ENCODE peak calls at places on chromosomes 12 and 14, in ten cellular contexts. One of them, this sample, is unnamed.
A peak's percentile ranks its signal among the peaks of the same experiment; 100 is the strongest.

GRCh38 chr14:32407170-32407569 is 78.1 kb downstream of the AKAP6 start:
- DNase-seq in HL-60: no peak
- DNase-seq in ACHN: no peak
- DNase-seq in cardiac fibroblast: peak; percentile 52
- DNase-seq in epithelial cell of esophagus: no peak
- DNase-seq in RWPE1: no peak
- DNase-seq in HEK293T: no peak
- DNase-seq in thoracic aorta: no peak
- DNase-seq in EL: no peak
- DNase-seq in bronchial epithelial cell: no peak
- DNase-seq in this sample: peak; percentile 24

GRCh38 chr14:64910847-64911495 is 3.3 kb upstream of the CHURC1 start:
- DNase-seq in HL-60: no peak
- DNase-seq in ACHN: peak; percentile 36
- DNase-seq in cardiac fibroblast: peak; percentile 60
- DNase-seq in epithelial cell of esophagus: peak; percentile 52
- DNase-seq in RWPE1: peak; percentile 26
- DNase-seq in HEK293T: peak; percentile 29
- DNase-seq in thoracic aorta: no peak
- DNase-seq in EL: peak; percentile 33
- DNase-seq in bronchial epithelial cell: peak; percentile 44
- DNase-seq in this sample: peak; percentile 67

GRCh38 chr14:34035177-34035933 is 84.5 kb upstream of the EGLN3 start:
- DNase-seq in HL-60: no peak
- DNase-seq in ACHN: no peak
- DNase-seq in cardiac fibroblast: peak; percentile 39
- DNase-seq in epithelial cell of esophagus: peak; percentile 96
- DNase-seq in RWPE1: peak; percentile 83
- DNase-seq in HEK293T: no peak
- DNase-seq in thoracic aorta: no peak
- DNase-seq in EL: no peak
- DNase-seq in bronchial epithelial cell: peak; percentile 99
- DNase-seq in this sample: no peak

GRCh38 chr14:104600805-104601204 is 3.8 kb downstream of the TMEM179 start:
- DNase-seq in HL-60: no peak
- DNase-seq in ACHN: no peak
- DNase-seq in cardiac fibroblast: no peak
- DNase-seq in epithelial cell of esophagus: no peak
- DNase-seq in RWPE1: no peak
- DNase-seq in HEK293T: no peak
- DNase-seq in thoracic aorta: no peak
- DNase-seq in EL: no peak
- DNase-seq in bronchial epithelial cell: no peak
- DNase-seq in this sample: no peak

GRCh38 chr14:80077262-80077661 is 134.0 kb downstream of the DIO2 start:
- DNase-seq in HL-60: no peak
- DNase-seq in ACHN: no peak
- DNase-seq in cardiac fibroblast: no peak
- DNase-seq in epithelial cell of esophagus: no peak
- DNase-seq in RWPE1: no peak
- DNase-seq in HEK293T: no peak
- DNase-seq in thoracic aorta: no peak
- DNase-seq in EL: peak; percentile 53
- DNase-seq in bronchial epithelial cell: no peak
- DNase-seq in this sample: no peak

GRCh38 chr14:29098625-29099024 is 332.0 kb downstream of the FOXG1 start:
- DNase-seq in HL-60: no peak
- DNase-seq in ACHN: no peak
- DNase-seq in cardiac fibroblast: no peak
- DNase-seq in epithelial cell of esophagus: no peak
- DNase-seq in RWPE1: no peak
- DNase-seq in HEK293T: no peak
- DNase-seq in thoracic aorta: no peak
- DNase-seq in EL: no peak
- DNase-seq in bronchial epithelial cell: no peak
- DNase-seq in this sample: no peak

GRCh38 chr14:59126714-59127436 is 61.6 kb upstream of the DAAM1 start:
- DNase-seq in HL-60: peak; percentile 22
- DNase-seq in ACHN: peak; percentile 57
- DNase-seq in cardiac fibroblast: peak; percentile 79
- DNase-seq in epithelial cell of esophagus: peak; percentile 66
- DNase-seq in RWPE1: peak; percentile 69
- DNase-seq in HEK293T: peak; percentile 65
- DNase-seq in thoracic aorta: no peak
- DNase-seq in EL: peak; percentile 61
- DNase-seq in bronchial epithelial cell: peak; percentile 63
- DNase-seq in this sample: peak; percentile 80

GRCh38 chr14:47365248-47365647 is 310.2 kb downstream of the MDGA2 start:
- DNase-seq in HL-60: no peak
- DNase-seq in ACHN: no peak
- DNase-seq in cardiac fibroblast: no peak
- DNase-seq in epithelial cell of esophagus: no peak
- DNase-seq in RWPE1: no peak
- DNase-seq in HEK293T: no peak
- DNase-seq in thoracic aorta: no peak
- DNase-seq in EL: no peak
- DNase-seq in bronchial epithelial cell: no peak
- DNase-seq in this sample: no peak

GRCh38 chr12:958449-959123 is 9.1 kb upstream of the RAD52 start:
- DNase-seq in HL-60: no peak
- DNase-seq in ACHN: no peak
- DNase-seq in cardiac fibroblast: peak; percentile 28
- DNase-seq in epithelial cell of esophagus: peak; percentile 24
- DNase-seq in RWPE1: no peak
- DNase-seq in HEK293T: no peak
- DNase-seq in thoracic aorta: no peak
- DNase-seq in EL: no peak
- DNase-seq in bronchial epithelial cell: peak; percentile 11
- DNase-seq in this sample: peak; percentile 58

GRCh38 chr14:21343035-21343794 is 40.6 kb downstream of the SUPT16H start:
- DNase-seq in HL-60: no peak
- DNase-seq in ACHN: no peak
- DNase-seq in cardiac fibroblast: no peak
- DNase-seq in epithelial cell of esophagus: no peak
- DNase-seq in RWPE1: no peak
- DNase-seq in HEK293T: no peak
- DNase-seq in thoracic aorta: no peak
- DNase-seq in EL: peak; percentile 18
- DNase-seq in bronchial epithelial cell: no peak
- DNase-seq in this sample: no peak

GRCh38 chr14:105139212-105139825 is 29.3 kb downstream of the JAG2 start:
- DNase-seq in HL-60: no peak
- DNase-seq in ACHN: no peak
- DNase-seq in cardiac fibroblast: no peak
- DNase-seq in epithelial cell of esophagus: no peak
- DNase-seq in RWPE1: no peak
- DNase-seq in HEK293T: no peak
- DNase-seq in thoracic aorta: no peak
- DNase-seq in EL: no peak
- DNase-seq in bronchial epithelial cell: no peak
- DNase-seq in this sample: no peak

GRCh38 chr14:69424139-69424923 is 25.8 kb downstream of the SLC39A9 start:
- DNase-seq in HL-60: no peak
- DNase-seq in ACHN: no peak
- DNase-seq in cardiac fibroblast: no peak
- DNase-seq in epithelial cell of esophagus: peak; percentile 9
- DNase-seq in RWPE1: no peak
- DNase-seq in HEK293T: no peak
- DNase-seq in thoracic aorta: no peak
- DNase-seq in EL: peak; percentile 21
- DNase-seq in bronchial epithelial cell: peak; percentile 18
- DNase-seq in this sample: no peak

GRCh38 chr14:98840076-98840475 is 431.9 kb downstream of the BCL11B start:
- DNase-seq in HL-60: no peak
- DNase-seq in ACHN: no peak
- DNase-seq in cardiac fibroblast: no peak
- DNase-seq in epithelial cell of esophagus: no peak
- DNase-seq in RWPE1: no peak
- DNase-seq in HEK293T: no peak
- DNase-seq in thoracic aorta: no peak
- DNase-seq in EL: no peak
- DNase-seq in bronchial epithelial cell: no peak
- DNase-seq in this sample: no peak

GRCh38 chr14:103385994-103386491 is 828 bp downstream of the MARK3 start:
- DNase-seq in HL-60: no peak
- DNase-seq in ACHN: peak; percentile 72
- DNase-seq in cardiac fibroblast: no peak
- DNase-seq in epithelial cell of esophagus: peak; percentile 24
- DNase-seq in RWPE1: no peak
- DNase-seq in HEK293T: no peak
- DNase-seq in thoracic aorta: no peak
- DNase-seq in EL: peak; percentile 32
- DNase-seq in bronchial epithelial cell: no peak
- DNase-seq in this sample: peak; percentile 36

GRCh38 chr12:75322464-75322863 is 7.7 kb downstream of the CAPS2 start:
- DNase-seq in HL-60: no peak
- DNase-seq in ACHN: peak; percentile 21
- DNase-seq in cardiac fibroblast: peak; percentile 23
- DNase-seq in epithelial cell of esophagus: peak; percentile 42
- DNase-seq in RWPE1: no peak
- DNase-seq in HEK293T: no peak
- DNase-seq in thoracic aorta: no peak
- DNase-seq in EL: peak; percentile 44
- DNase-seq in bronchial epithelial cell: peak; percentile 26
- DNase-seq in this sample: peak; percentile 51

GRCh38 chr14:75771614-75772013 is 110.6 kb downstream of the TTLL5 start:
- DNase-seq in HL-60: no peak
- DNase-seq in ACHN: no peak
- DNase-seq in cardiac fibroblast: no peak
- DNase-seq in epithelial cell of esophagus: no peak
- DNase-seq in RWPE1: no peak
- DNase-seq in HEK293T: no peak
- DNase-seq in thoracic aorta: no peak
- DNase-seq in EL: no peak
- DNase-seq in bronchial epithelial cell: no peak
- DNase-seq in this sample: no peak

GRCh38 chr12:49560695-49561094 is 7.2 kb downstream of the MCRS1 start:
- DNase-seq in HL-60: no peak
- DNase-seq in ACHN: no peak
- DNase-seq in cardiac fibroblast: no peak
- DNase-seq in epithelial cell of esophagus: no peak
- DNase-seq in RWPE1: no peak
- DNase-seq in HEK293T: no peak
- DNase-seq in thoracic aorta: no peak
- DNase-seq in EL: no peak
- DNase-seq in bronchial epithelial cell: no peak
- DNase-seq in this sample: no peak

GRCh38 chr12:131694116-131694838 is 16.6 kb upstream of the SFSWAP start:
- DNase-seq in HL-60: no peak
- DNase-seq in ACHN: no peak
- DNase-seq in cardiac fibroblast: no peak
- DNase-seq in epithelial cell of esophagus: no peak
- DNase-seq in RWPE1: no peak
- DNase-seq in HEK293T: no peak
- DNase-seq in thoracic aorta: no peak
- DNase-seq in EL: no peak
- DNase-seq in bronchial epithelial cell: no peak
- DNase-seq in this sample: no peak

GRCh38 chr12:130787041-130787440 is 52.0 kb downstream of the STX2 start:
- DNase-seq in HL-60: no peak
- DNase-seq in ACHN: no peak
- DNase-seq in cardiac fibroblast: no peak
- DNase-seq in epithelial cell of esophagus: no peak
- DNase-seq in RWPE1: no peak
- DNase-seq in HEK293T: no peak
- DNase-seq in thoracic aorta: no peak
- DNase-seq in EL: no peak
- DNase-seq in bronchial epithelial cell: no peak
- DNase-seq in this sample: no peak

GRCh38 chr12:45191239-45191638 is 24.7 kb upstream of the ANO6 start:
- DNase-seq in HL-60: no peak
- DNase-seq in ACHN: no peak
- DNase-seq in cardiac fibroblast: peak; percentile 23
- DNase-seq in epithelial cell of esophagus: peak; percentile 52
- DNase-seq in RWPE1: peak; percentile 10
- DNase-seq in HEK293T: no peak
- DNase-seq in thoracic aorta: no peak
- DNase-seq in EL: peak; percentile 46
- DNase-seq in bronchial epithelial cell: peak; percentile 59
- DNase-seq in this sample: peak; percentile 52

GRCh38 chr12:53828598-53828997 is 76.8 kb upstream of the CISTR start:
- DNase-seq in HL-60: no peak
- DNase-seq in ACHN: no peak
- DNase-seq in cardiac fibroblast: no peak
- DNase-seq in epithelial cell of esophagus: no peak
- DNase-seq in RWPE1: no peak
- DNase-seq in HEK293T: no peak
- DNase-seq in thoracic aorta: no peak
- DNase-seq in EL: no peak
- DNase-seq in bronchial epithelial cell: no peak
- DNase-seq in this sample: no peak

GRCh38 chr14:20811994-20812393 is 9.3 kb upstream of the RNASE1 start:
- DNase-seq in HL-60: no peak
- DNase-seq in ACHN: no peak
- DNase-seq in cardiac fibroblast: no peak
- DNase-seq in epithelial cell of esophagus: no peak
- DNase-seq in RWPE1: no peak
- DNase-seq in HEK293T: no peak
- DNase-seq in thoracic aorta: no peak
- DNase-seq in EL: no peak
- DNase-seq in bronchial epithelial cell: no peak
- DNase-seq in this sample: no peak